ENCODE peak calls at places on chromosomes 13 and 19, in four cellular contexts. E is A549, U is suprapubic skin, D is tibial nerve. M is an unnamed sample.

GRCh38 chr13:113771709-113772331 is 12.8 kb downstream of the TMEM255B start:
- DNase-seq in E (no peak), D (no peak), U (no peak), M (no peak)

GRCh38 chr19:3760871-3761361 is 576 bp downstream of the APBA3 start:
- DNase-seq in D (no peak), E (no peak), U (no peak), M (no peak)

GRCh38 chr13:44432595-44432994 is 59.0 kb downstream of the SERP2 start:
- DNase-seq in D (no peak), E (no peak), U (no peak), M (no peak)

GRCh38 chr19:16599655-16600346 is 27.6 kb upstream of the SLC35E1 start:
- DNase-seq in E (no peak), U (no peak), D (no peak), M (no peak)

GRCh38 chr13:99417821-99418662 is 83.2 kb upstream of the TM9SF2 start:
- DNase-seq in D (no peak), U (peak; percentile 28), E (no peak), M (no peak)

GRCh38 chr13:24279267-24279666 is 30.1 kb upstream of the C1QTNF9 start:
- DNase-seq in E (no peak), D (no peak), U (no peak), M (no peak)

GRCh38 chr13:103140001-103140671 is 73.9 kb upstream of the SLC10A2 start:
- DNase-seq in U (no peak), E (peak; percentile 4), D (no peak), M (no peak)

GRCh38 chr13:99307648-99308339 is 595 bp upstream of the GPR183 start:
- DNase-seq in U (no peak), D (no peak), E (no peak), M (peak; percentile 41)

GRCh38 chr19:4063369-4064072 is 3.2 kb downstream of the ZBTB7A start:
- DNase-seq in U (no peak), D (no peak), E (no peak), M (peak; percentile 61)

GRCh38 chr19:11166281-11167142 is 10.9 kb upstream of the SPC24 start:
- DNase-seq in E (no peak), U (peak; percentile 82), D (no peak), M (no peak)

GRCh38 chr19:38425810-38426466 is at the start of gene RASGRP4:
- DNase-seq in D (no peak), U (no peak), E (no peak), M (peak; percentile 26)

GRCh38 chr19:41599175-41599966 is 23.4 kb downstream of the CEACAM21 start:
- DNase-seq in E (no peak), U (no peak), D (no peak), M (no peak)

GRCh38 chr13:36950920-36951319 is 30.9 kb upstream of the SMAD9 start:
- DNase-seq in E (no peak), D (no peak), U (no peak), M (no peak)

GRCh38 chr13:111789420-111789819 is 277.5 kb upstream of the SOX1 start:
- DNase-seq in E (no peak), U (no peak), D (no peak), M (no peak)

GRCh38 chr19:57803594-57804325 is 11.0 kb downstream of the ZNF552 start:
- DNase-seq in E (no peak), D (no peak), U (no peak), M (peak; percentile 26)

GRCh38 chr13:74115138-74115537 is 19.1 kb downstream of the KLF12 start:
- DNase-seq in U (no peak), D (no peak), E (no peak), M (no peak)

GRCh38 chr13:38954291-38954690 is 36.3 kb downstream of the STOML3 start:
- DNase-seq in E (no peak), U (no peak), D (no peak), M (no peak)

GRCh38 chr13:23159205-23159586 is 21.6 kb upstream of the SGCG start:
- DNase-seq in U (peak; percentile 67), D (no peak), E (peak; percentile 24), M (no peak)

GRCh38 chr13:89097994-89098393 is 1426.8 kb downstream of the SLITRK5 start:
- DNase-seq in D (no peak), U (no peak), E (no peak), M (no peak)

GRCh38 chr13:32734511-32734910 is 148.3 kb downstream of the PDS5B start:
- DNase-seq in U (no peak), D (no peak), E (no peak), M (no peak)

GRCh38 chr19:30670562-30671513 is 298.7 kb downstream of the ZNF536 start:
- DNase-seq in U (no peak), D (no peak), E (no peak), M (no peak)

GRCh38 chr13:30224732-30225131 is 82.6 kb downstream of the KATNAL1 start:
- DNase-seq in E (peak; percentile 6), U (no peak), D (no peak), M (no peak)

GRCh38 chr19:46985532-46986415 is 33.9 kb upstream of the NPAS1 start:
- DNase-seq in E (no peak), D (no peak), U (no peak), M (no peak)

GRCh38 chr19:49889038-49889686 is 7.5 kb downstream of the IL4I1 start:
- DNase-seq in D (no peak), U (peak; percentile 64), E (no peak), M (no peak)

GRCh38 chr19:49888478-49888901 is 8.2 kb downstream of the IL4I1 start:
- DNase-seq in E (no peak), U (no peak), D (no peak), M (no peak)

GRCh38 chr19:49891393-49891792 is 5.3 kb downstream of the IL4I1 start:
- DNase-seq in E (no peak), U (no peak), D (no peak), M (no peak)

GRCh38 chr19:49890349-49891311 is 6.1 kb downstream of the IL4I1 start:
- DNase-seq in E (peak; percentile 62), D (no peak), U (peak; percentile 76), M (peak; percentile 67)

GRCh38 chr19:49889687-49890348 is 6.9 kb downstream of the IL4I1 start:
- DNase-seq in U (peak; percentile 84), E (peak; percentile 61), D (peak; percentile 54), M (peak; percentile 71)
- TF ChIP-seq EP300 in U (no peak), E (no peak), D (no peak), M (no peak)

DNA sequence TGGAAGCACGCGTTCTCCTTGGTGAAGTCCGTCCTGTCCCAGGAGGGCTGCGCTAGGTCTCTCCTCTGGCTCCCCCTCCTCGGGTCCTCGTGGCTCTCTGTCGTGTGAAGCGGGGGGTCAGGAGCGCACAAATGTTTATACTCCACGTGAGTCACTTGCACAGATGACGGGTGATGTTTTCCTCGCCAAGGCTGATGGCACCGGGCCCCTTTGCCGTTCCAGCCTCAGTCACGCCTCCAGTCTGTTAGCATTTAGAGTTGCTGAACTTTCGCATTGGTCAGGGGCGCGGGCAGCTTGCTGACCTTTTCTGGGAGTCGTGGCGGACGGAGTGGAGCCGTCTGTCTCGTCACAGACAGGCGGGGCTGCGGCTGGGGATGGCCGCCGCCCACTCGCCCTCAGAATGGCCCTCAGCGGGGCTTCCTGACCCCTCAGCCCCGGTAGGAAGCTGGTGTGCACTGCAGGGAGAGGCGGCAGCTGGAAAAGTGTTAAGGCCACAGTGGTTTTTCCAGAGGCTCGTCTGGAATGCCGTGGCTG is 13.7 kb downstream of the KLHL26 start:
- DNase-seq in E (no peak), U (peak; percentile 93), D (peak; percentile 72), M (peak; percentile 55)
- H3K27ac ChIP-seq in E (no peak overlapping the region), U (peak overlapping the region; percentile 89), D (peak overlapping the region; percentile 92), M (peak overlapping the region; percentile 78)

GRCh38 chr19:44646049-44646416 is 2.3 kb downstream of the PVR start:
- DNase-seq in U (no peak), D (no peak), E (no peak), M (no peak)

GRCh38 chr19:44642375-44642774 is 1.3 kb upstream of the PVR start:
- DNase-seq in U (no peak), D (no peak), E (no peak), M (no peak)

GRCh38 chr19:44645407-44646048 is 1.8 kb downstream of the PVR start:
- DNase-seq in D (no peak), E (no peak), U (no peak), M (no peak)

GRCh38 chr19:44643605-44644390 is at the start of gene PVR:
- DNase-seq in U (peak; percentile 74), D (peak; percentile 19), E (peak; percentile 98), M (peak; percentile 75)

DNA sequence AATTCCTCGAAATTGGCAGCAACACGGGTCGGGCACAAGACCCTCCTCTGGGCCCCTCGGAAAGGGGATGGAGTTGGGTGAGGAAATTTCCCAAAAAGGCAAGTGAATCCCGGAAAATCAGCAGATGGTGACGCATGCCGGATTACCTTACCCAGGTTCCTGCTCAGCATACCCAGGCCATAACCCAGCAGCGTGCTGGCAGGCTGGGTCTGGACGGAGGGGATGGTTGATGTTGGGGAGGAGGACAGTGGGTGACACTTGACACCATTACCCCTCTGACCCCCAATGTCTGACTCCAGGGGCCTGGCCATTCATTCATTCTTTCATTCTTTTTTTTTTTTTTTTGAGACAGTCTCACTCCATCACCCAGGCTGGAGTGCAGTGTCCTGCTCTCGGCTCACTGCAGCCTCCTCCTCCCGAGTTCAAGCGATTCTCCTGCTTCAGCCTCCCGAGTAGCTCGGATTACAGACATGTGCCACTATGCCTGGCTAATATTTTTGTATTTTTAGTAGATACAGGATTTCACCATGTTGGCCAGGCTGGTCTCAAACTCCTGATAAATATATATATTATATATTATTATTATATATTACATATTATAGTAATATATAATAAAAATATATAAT is 794 bp downstream of the PVR start:
- DNase-seq in U (no peak), E (peak; percentile 81), D (no peak), M (peak; percentile 27)
- TF ChIP-seq EP300 in U (no peak), E (no peak), D (no peak), M (no peak)

GRCh38 chr19:18773682-18774081 is 17.4 kb downstream of the COMP start:
- DNase-seq in D (no peak), E (no peak), U (no peak), M (no peak)

GRCh38 chr19:18769989-18770528 is 21.0 kb downstream of the COMP start:
- DNase-seq in U (no peak), E (no peak), D (no peak), M (no peak)

GRCh38 chr19:18770663-18771327 is 20.3 kb downstream of the COMP start:
- DNase-seq in U (no peak), D (no peak), E (no peak), M (no peak)

GRCh38 chr19:18772620-18773587 is 18.2 kb downstream of the COMP start:
- DNase-seq in U (no peak), E (no peak), D (no peak), M (no peak)

DNA sequence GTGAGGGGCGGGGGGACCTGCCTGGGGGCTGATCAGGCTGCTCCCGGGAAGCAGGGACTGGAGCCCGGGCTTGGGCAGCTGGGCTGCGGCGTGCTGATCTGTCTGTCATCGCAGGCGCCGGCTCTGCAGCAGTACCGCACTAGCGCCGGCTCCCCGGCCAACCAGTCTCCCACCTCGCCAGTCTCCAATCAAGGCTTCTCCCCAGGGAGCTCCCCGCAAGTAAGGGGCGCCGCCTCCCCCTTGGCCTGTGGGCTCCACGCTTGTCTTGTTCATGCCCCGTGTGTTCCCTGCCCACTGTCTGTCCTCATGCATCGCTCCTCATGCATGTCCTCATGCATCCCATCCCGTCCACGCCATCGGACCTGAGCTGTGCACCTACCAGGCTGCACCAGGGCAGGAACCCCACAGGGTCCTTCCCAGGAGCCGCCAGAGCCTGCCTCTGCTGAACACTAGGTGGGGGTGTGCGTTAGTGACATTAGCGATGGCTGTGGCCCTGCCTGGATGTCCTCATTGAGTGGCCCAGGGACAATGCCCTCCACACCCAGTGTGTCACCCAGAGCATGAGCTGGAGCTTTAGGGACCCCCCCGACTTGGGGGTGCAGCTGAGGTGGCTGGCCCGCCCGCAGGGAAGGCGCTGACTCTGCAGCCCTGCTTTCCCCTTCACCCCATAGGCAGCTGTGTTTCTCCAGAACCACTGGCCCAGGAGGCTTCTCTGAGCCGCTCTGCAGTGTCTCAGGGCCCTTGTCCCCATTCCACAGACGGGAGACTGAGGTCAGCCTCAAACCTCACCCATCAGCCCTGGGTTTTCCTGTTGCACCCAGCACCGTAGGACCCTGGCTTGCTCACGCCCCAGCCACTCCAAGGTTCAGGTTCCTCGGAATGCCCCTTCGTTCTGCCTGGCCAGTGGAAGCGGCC is 19.5 kb downstream of the COMP start:
- DNase-seq in D (no peak), E (no peak), U (no peak), M (no peak)
- H3K27ac ChIP-seq in D (no peak overlapping the region), E (no peak overlapping the region), U (no peak overlapping the region), M (no peak overlapping the region)

M was measured in transverse colon.